ENCODE peak calls at places on chromosomes 1 and 21, in nine cellular contexts. Y, R, Z, H, L, C, G, K and N are unnamed samples.

GRCh38 chr1:27566462-27567182 is 37.3 kb downstream of the AHDC1 start:
- DNase-seq in Y (no peak), R (no peak), Z (no peak), H (no peak), L (no peak), C (no peak), G (no peak), K (no peak), N (no peak)

GRCh38 chr21:34846601-34847112 is 177.9 kb downstream of the CLIC6 start:
- DNase-seq in Y (no peak), R (no peak), Z (no peak), H (peak; percentile 71), L (no peak), C (peak; percentile 79), G (no peak), K (no peak), N (peak; percentile 54)

GRCh38 chr1:31691951-31692350 is 11.9 kb downstream of the COL16A1 start:
- DNase-seq in Y (no peak), R (no peak), Z (no peak), H (no peak), L (no peak), C (no peak), G (no peak), K (no peak), N (no peak)

GRCh38 chr1:152188673-152189591 is 29.9 kb upstream of the RPTN start:
- DNase-seq in Y (peak; percentile 79), R (no peak), Z (no peak), H (no peak), L (peak; percentile 72), C (no peak), G (peak; percentile 56), K (no peak), N (no peak)

GRCh38 chr21:17819878-17820232 is 699 bp upstream of the C21orf91 start:
- DNase-seq in Y (no peak), R (no peak), Z (no peak), H (peak; percentile 41), L (no peak), C (no peak), G (peak; percentile 75), K (no peak), N (no peak)

GRCh38 chr1:19377812-19378718 is 65.9 kb downstream of the SLC66A1 start:
- DNase-seq in Y (no peak), R (no peak), Z (no peak), H (no peak), L (peak; percentile 53), C (no peak), G (no peak), K (no peak), N (no peak)

GRCh38 chr1:171219751-171220385 is 28.4 kb upstream of the FMO1 start:
- DNase-seq in Y (no peak), R (no peak), Z (no peak), H (peak; percentile 69), L (no peak), C (no peak), G (no peak), K (no peak), N (no peak)

GRCh38 chr1:9717193-9718005 is 65.9 kb downstream of the PIK3CD start:
- DNase-seq in Y (peak; percentile 62), R (no peak), Z (no peak), H (no peak), L (peak; percentile 82), C (no peak), G (peak; percentile 91), K (peak; percentile 59), N (peak; percentile 57)

GRCh38 chr1:234849824-234850223 is 239.8 kb upstream of the IRF2BP2 start:
- DNase-seq in Y (no peak), R (no peak), Z (no peak), H (no peak), L (no peak), C (no peak), G (no peak), K (no peak), N (no peak)

GRCh38 chr1:221708987-221709386 is 32.9 kb downstream of the DUSP10 start:
- DNase-seq in Y (no peak), R (no peak), Z (no peak), H (no peak), L (peak; percentile 59), C (peak; percentile 65), G (peak; percentile 65), K (peak; percentile 88), N (no peak)

GRCh38 chr1:212975607-212975918 is 25.2 kb downstream of the VASH2 start:
- DNase-seq in Y (no peak), R (no peak), Z (no peak), H (no peak), L (no peak), C (no peak), G (no peak), K (no peak), N (no peak)

GRCh38 chr1:216903389-216903754 is 180.1 kb upstream of the ESRRG start:
- DNase-seq in Y (no peak), R (peak; percentile 29), Z (no peak), H (no peak), L (no peak), C (peak; percentile 37), G (no peak), K (no peak), N (no peak)

GRCh38 chr1:11671205-11671543 is 7.2 kb downstream of the FBXO6 start:
- DNase-seq in Y (no peak), R (no peak), Z (no peak), H (no peak), L (no peak), C (no peak), G (no peak), K (no peak), N (no peak)